ENCODE peak calls at places on chromosomes 12 and 14, in six cellular contexts. One of them, this sample, is unnamed.

GRCh38 chr14:86714153-86714552 is 1184.2 kb downstream of the FLRT2 start:
- DNase-seq in Panc1: no peak
- DNase-seq in endothelial cell of umbilical vein: no peak
- DNase-seq in transverse colon: no peak
- DNase-seq in stomach: no peak
- DNase-seq in HepG2: no peak
- DNase-seq in this sample: no peak

GRCh38 chr12:98743362-98743953 is 98.4 kb downstream of the APAF1 start:
- DNase-seq in Panc1: no peak
- DNase-seq in endothelial cell of umbilical vein: peak
- DNase-seq in transverse colon: no peak
- DNase-seq in stomach: no peak
- DNase-seq in HepG2: peak
- DNase-seq in this sample: no peak

GRCh38 chr12:64610092-64610659 is at the start of gene RASSF3:
- DNase-seq in HepG2: peak
- DNase-seq in transverse colon: peak
- DNase-seq in endothelial cell of umbilical vein: peak
- DNase-seq in stomach: peak
- DNase-seq in Panc1: no peak
- DNase-seq in this sample: peak

GRCh38 chr12:68899251-68899771 is 33.7 kb downstream of the CPM start:
- DNase-seq in Panc1: no peak
- DNase-seq in stomach: peak
- DNase-seq in transverse colon: peak
- DNase-seq in endothelial cell of umbilical vein: no peak
- DNase-seq in HepG2: peak
- DNase-seq in this sample: peak

GRCh38 chr14:96082420-96083300 is 43.5 kb downstream of the C14orf132 start:
- DNase-seq in HepG2: no peak
- DNase-seq in transverse colon: no peak
- DNase-seq in endothelial cell of umbilical vein: no peak
- DNase-seq in Panc1: no peak
- DNase-seq in stomach: no peak
- DNase-seq in this sample: peak

GRCh38 chr12:121578230-121579189 is 2.3 kb downstream of the KDM2B start:
- DNase-seq in Panc1: no peak
- DNase-seq in transverse colon: peak
- DNase-seq in stomach: no peak
- DNase-seq in HepG2: no peak
- DNase-seq in endothelial cell of umbilical vein: peak
- DNase-seq in this sample: peak

GRCh38 chr14:90382491-90383125 is 14.2 kb upstream of the CALM1 start:
- DNase-seq in transverse colon: peak
- DNase-seq in Panc1: no peak
- DNase-seq in HepG2: peak
- DNase-seq in endothelial cell of umbilical vein: peak
- DNase-seq in stomach: peak
- DNase-seq in this sample: peak

GRCh38 chr12:127284870-127285431 is 982.0 kb upstream of the TMEM132C start:
- DNase-seq in transverse colon: no peak
- DNase-seq in endothelial cell of umbilical vein: peak
- DNase-seq in HepG2: no peak
- DNase-seq in Panc1: no peak
- DNase-seq in stomach: no peak
- DNase-seq in this sample: no peak

GRCh38 chr14:93085916-93086315 is 29.8 kb downstream of the ITPK1 start:
- DNase-seq in stomach: no peak
- DNase-seq in Panc1: no peak
- DNase-seq in HepG2: no peak
- DNase-seq in endothelial cell of umbilical vein: no peak
- DNase-seq in transverse colon: no peak
- DNase-seq in this sample: no peak

GRCh38 chr14:21056520-21057163 is 980 bp upstream of the RNASE8 start:
- DNase-seq in endothelial cell of umbilical vein: no peak
- DNase-seq in HepG2: no peak
- DNase-seq in Panc1: no peak
- DNase-seq in transverse colon: peak
- DNase-seq in stomach: no peak
- DNase-seq in this sample: no peak

GRCh38 chr12:76915381-76916169 is 36.8 kb upstream of the CSRP2 start:
- DNase-seq in Panc1: no peak
- DNase-seq in endothelial cell of umbilical vein: no peak
- DNase-seq in transverse colon: no peak
- DNase-seq in HepG2: no peak
- DNase-seq in stomach: no peak
- DNase-seq in this sample: no peak

DNA sequence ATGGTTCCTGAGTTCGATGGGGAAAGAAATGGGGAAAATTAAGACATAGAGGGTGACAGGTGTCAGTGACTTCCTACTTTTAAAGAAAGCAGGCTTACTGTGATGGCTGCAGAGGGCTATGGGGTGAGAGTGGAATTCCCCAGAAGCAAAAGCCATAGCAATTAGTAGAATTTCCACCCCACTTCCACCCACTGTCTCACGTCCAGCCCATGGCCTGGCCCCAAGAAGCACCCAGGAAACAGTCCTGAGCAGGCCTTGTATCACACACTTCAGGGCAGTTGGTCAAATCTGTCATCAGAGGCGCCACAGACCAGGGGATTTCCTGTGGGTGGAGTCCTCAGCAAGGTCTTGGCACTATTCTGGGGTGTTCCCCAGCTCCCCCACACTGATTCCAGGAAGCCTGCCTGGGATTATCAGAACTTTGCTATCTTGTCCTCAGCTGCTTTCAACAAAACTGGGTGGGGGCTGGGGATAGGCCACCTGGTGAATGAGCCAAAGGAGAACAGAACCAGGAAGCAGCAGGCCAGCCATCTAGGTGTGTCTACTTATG is 120.1 kb upstream of the CCND2 start:
- DNase-seq in stomach: no peak
- DNase-seq in transverse colon: peak
- DNase-seq in endothelial cell of umbilical vein: no peak
- DNase-seq in HepG2: no peak
- DNase-seq in Panc1: no peak
- DNase-seq in this sample: no peak
- TF ChIP-seq POLR2AphosphoS5 in stomach: no peak
- TF ChIP-seq POLR2AphosphoS5 in transverse colon: no peak
- TF ChIP-seq POLR2AphosphoS5 in endothelial cell of umbilical vein: no peak
- TF ChIP-seq POLR2AphosphoS5 in HepG2: no peak
- TF ChIP-seq POLR2AphosphoS5 in Panc1: no peak
- TF ChIP-seq POLR2AphosphoS5 in this sample: no peak

GRCh38 chr14:61462566-61463195 is 141.3 kb downstream of the PRKCH start:
- DNase-seq in stomach: no peak
- DNase-seq in HepG2: peak
- DNase-seq in transverse colon: no peak
- DNase-seq in Panc1: no peak
- DNase-seq in endothelial cell of umbilical vein: peak
- DNase-seq in this sample: no peak
- H3K27ac ChIP-seq in stomach: no peak
- H3K27ac ChIP-seq in HepG2: no peak
- H3K27ac ChIP-seq in transverse colon: no peak
- H3K27ac ChIP-seq in Panc1: no peak
- H3K27ac ChIP-seq in endothelial cell of umbilical vein: peak
- H3K27ac ChIP-seq in this sample: no peak

GRCh38 chr14:104355101-104355691 is 216.8 kb downstream of the KIF26A start:
- DNase-seq in Panc1: no peak
- DNase-seq in stomach: no peak
- DNase-seq in transverse colon: no peak
- DNase-seq in endothelial cell of umbilical vein: no peak
- DNase-seq in HepG2: no peak
- DNase-seq in this sample: peak
- H3K4me3 ChIP-seq in Panc1: no peak
- H3K4me3 ChIP-seq in stomach: no peak
- H3K4me3 ChIP-seq in transverse colon: no peak
- H3K4me3 ChIP-seq in endothelial cell of umbilical vein: no peak
- H3K4me3 ChIP-seq in HepG2: no peak
- H3K4me3 ChIP-seq in this sample: no peak

GRCh38 chr12:80183939-80184338 is 84.6 kb downstream of the OTOGL start:
- DNase-seq in stomach: no peak
- DNase-seq in HepG2: no peak
- DNase-seq in transverse colon: no peak
- DNase-seq in Panc1: no peak
- DNase-seq in endothelial cell of umbilical vein: no peak
- DNase-seq in this sample: no peak
- TF ChIP-seq POLR2AphosphoS5 in stomach: no peak
- TF ChIP-seq POLR2AphosphoS5 in HepG2: no peak
- TF ChIP-seq POLR2AphosphoS5 in transverse colon: no peak
- TF ChIP-seq POLR2AphosphoS5 in Panc1: no peak
- TF ChIP-seq POLR2AphosphoS5 in endothelial cell of umbilical vein: no peak
- TF ChIP-seq POLR2AphosphoS5 in this sample: no peak